ENCODE peak calls at places on chromosomes 11 and 22, in four cellular contexts. D is osteoblast, U is heart right ventricle, O is HL-60. V is an unnamed sample.
A peak's percentile ranks its signal among the peaks of the same experiment; 100 is the strongest.

GRCh38 chr11:13260963-13261599 is 16.5 kb upstream of the BMAL1 start:
- DNase-seq in D (no peak), U (peak; percentile 21), O (no peak), V (no peak)

GRCh38 chr11:126465573-126466287 is 110.2 kb downstream of the ST3GAL4 start:
- DNase-seq in D (peak; percentile 84), O (no peak), U (no peak), V (no peak)

GRCh38 chr11:63212742-63213141 is 30.7 kb downstream of the SLC22A25 start:
- DNase-seq in U (no peak), O (peak; percentile 2), D (peak; percentile 48), V (no peak)

GRCh38 chr11:65432686-65433582 is 10.3 kb downstream of the NEAT1 start:
- DNase-seq in D (no peak), U (no peak), O (peak; percentile 41), V (no peak)

GRCh38 chr22:39514373-39514973 is 5.9 kb upstream of the ATF4 start:
- DNase-seq in U (no peak), D (peak; percentile 89), O (no peak), V (no peak)

GRCh38 chr22:21868651-21869050 is 1.2 kb upstream of the MAPK1 start:
- DNase-seq in U (no peak), D (no peak), O (no peak), V (no peak)

GRCh38 chr11:10443152-10443551 is 11.9 kb upstream of the AMPD3 start:
- DNase-seq in O (no peak), U (no peak), D (no peak), V (no peak)

GRCh38 chr11:36818410-36818809 is 220.4 kb upstream of the RAG2 start:
- DNase-seq in O (no peak), U (no peak), D (no peak), V (no peak)

GRCh38 chr11:73308963-73309960 is 1.2 kb downstream of the ARHGEF17 start:
- DNase-seq in O (peak; percentile 34), U (peak; percentile 91), D (peak; percentile 99), V (no peak)

GRCh38 chr11:61095022-61095421 is 7.3 kb upstream of the CD5 start:
- DNase-seq in O (no peak), D (no peak), U (no peak), V (no peak)

GRCh38 chr22:23120415-23120899 is 21.3 kb downstream of the RSPH14 start:
- DNase-seq in D (no peak), O (no peak), U (no peak), V (no peak)

GRCh38 chr11:1153105-1153950 is 4.4 kb upstream of the MUC5AC start:
- DNase-seq in D (peak; percentile 73), U (no peak), O (no peak), V (no peak)

GRCh38 chr11:14288189-14288935 is 70.6 kb downstream of the RRAS2 start:
- DNase-seq in O (no peak), D (peak; percentile 86), U (no peak), V (no peak)

GRCh38 chr11:94581926-94582325 is 14.8 kb downstream of the PIWIL4 start:
- DNase-seq in U (no peak), D (no peak), O (no peak), V (no peak)

GRCh38 chr22:40326905-40327735 is 19.2 kb upstream of the ADSL start:
- DNase-seq in U (no peak), O (no peak), D (no peak), V (peak; percentile 24)

GRCh38 chr11:134858783-134859480 is 446.9 kb upstream of the B3GAT1 start:
- DNase-seq in U (no peak), D (no peak), O (no peak), V (no peak)

GRCh38 chr11:96228472-96228871 is 114.5 kb downstream of the MAML2 start:
- DNase-seq in D (peak; percentile 58), O (no peak), U (peak; percentile 61), V (no peak)

GRCh38 chr22:35380013-35380412 is 883 bp upstream of the HMOX1 start:
- DNase-seq in O (no peak), D (peak; percentile 65), U (no peak), V (no peak)
- H3K27ac ChIP-seq in O (no peak overlapping the region), D (peak overlapping the region; percentile 86), U (no peak overlapping the region), V (no peak overlapping the region)

GRCh38 chr11:32050256-32050655 is 40.6 kb upstream of the RCN1 start:
- DNase-seq in D (no peak), O (no peak), U (no peak), V (no peak)

GRCh38 chr11:32056445-32056844 is 34.4 kb upstream of the RCN1 start:
- DNase-seq in O (no peak), U (no peak), D (peak; percentile 38), V (no peak)

GRCh38 chr11:32052218-32052617 is 38.7 kb upstream of the RCN1 start:
- DNase-seq in D (peak; percentile 64), O (peak; percentile 22), U (peak; percentile 27), V (peak; percentile 31)

DNA sequence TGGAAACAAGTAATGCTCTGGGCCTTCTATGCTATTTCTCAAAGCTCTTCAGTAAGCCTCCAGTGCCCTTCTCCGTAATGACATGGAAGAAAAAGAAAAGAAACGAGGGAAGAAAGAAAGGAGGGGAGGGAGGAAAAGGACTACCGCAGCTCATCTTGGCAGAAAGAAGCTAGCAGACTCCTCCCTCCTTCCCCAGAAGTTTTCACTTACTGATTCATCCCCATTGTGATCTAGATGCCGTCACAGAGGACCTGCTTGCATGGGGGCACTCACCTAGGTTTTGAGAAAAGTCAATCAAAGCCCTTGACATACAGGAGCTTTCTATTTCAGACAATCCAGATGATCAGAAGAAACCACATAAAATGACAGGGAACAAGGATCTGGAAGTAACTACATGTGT is 37.7 kb upstream of the RCN1 start:
- DNase-seq in O (no peak), U (no peak), D (no peak), V (no peak)
- H3K27me3 ChIP-seq in O (peaks cover 7% of the 10 kb centered on the region), U (peaks cover 14% of the 10 kb centered on the region), D (peaks cover 4% of the 10 kb centered on the region), V (peaks cover 23% of the 10 kb centered on the region)

GRCh38 chr22:17817079-17817478 is 42.8 kb upstream of the BID start:
- DNase-seq in U (no peak), D (peak; percentile 77), O (no peak), V (no peak)
- H3K27ac ChIP-seq in U (no peak overlapping the region), D (no peak overlapping the region), O (no peak overlapping the region), V (no peak overlapping the region)

DNA sequence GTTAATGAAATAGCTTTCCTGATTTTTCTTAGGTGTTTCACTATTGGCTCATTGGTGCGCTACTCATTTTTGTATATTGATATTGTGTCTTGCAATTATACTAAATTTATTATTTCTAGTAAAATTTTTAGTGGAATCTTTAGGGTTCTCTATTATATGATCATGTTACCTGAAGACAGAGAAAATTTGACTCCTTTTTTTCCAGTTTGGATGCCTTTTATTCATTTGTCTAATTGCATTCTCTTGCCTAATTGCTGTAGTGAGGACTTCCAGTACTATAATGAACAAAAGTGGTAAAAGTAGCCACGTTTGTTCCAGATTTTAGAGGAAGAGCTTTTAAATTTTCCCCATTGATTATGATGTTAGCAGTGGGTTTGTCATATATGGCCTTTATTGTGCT is 114.0 kb upstream of the SERPIND1 start:
- DNase-seq in O (no peak), U (no peak), D (no peak), V (no peak)
- H3K27me3 ChIP-seq in O (peaks cover 6% of the 10 kb centered on the region), U (peaks cover 22% of the 10 kb centered on the region), D (peaks cover 38% of the 10 kb centered on the region), V (no peaks in the 10 kb centered on the region)

GRCh38 chr22:45651931-45652528 is 19.6 kb upstream of the ATXN10 start:
- DNase-seq in U (no peak), O (no peak), D (no peak), V (no peak)

GRCh38 chr22:45656577-45656976 is 15.1 kb upstream of the ATXN10 start:
- DNase-seq in D (no peak), O (no peak), U (no peak), V (no peak)

GRCh38 chr22:45657701-45658100 is 13.9 kb upstream of the ATXN10 start:
- DNase-seq in D (no peak), U (no peak), O (no peak), V (no peak)
- H3K27ac ChIP-seq in D (no peak overlapping the region), U (no peak overlapping the region), O (no peak overlapping the region), V (no peak overlapping the region)

DNA sequence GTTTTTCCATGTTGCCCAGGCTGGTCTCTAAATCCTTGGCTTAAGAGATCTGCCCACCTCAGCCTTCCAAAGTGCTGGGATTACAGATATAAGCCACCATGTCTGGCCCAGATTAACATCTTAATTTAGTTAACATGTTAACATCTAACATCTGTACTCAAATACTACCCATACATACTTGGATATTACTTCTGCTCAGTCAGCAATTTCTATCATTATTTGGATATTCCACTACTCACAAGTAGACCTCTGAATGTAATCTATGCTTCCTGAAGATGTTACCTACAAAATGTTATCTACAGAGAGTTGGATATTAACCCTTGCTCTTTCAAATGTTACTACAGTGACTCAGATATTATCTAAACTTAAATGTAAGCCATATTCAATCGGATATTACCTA is 4.0 kb downstream of the CCKBR start:
- DNase-seq in O (no peak), U (no peak), D (no peak), V (no peak)
- H3K27me3 ChIP-seq in O (peaks cover 37% of the 10 kb centered on the region), U (peaks cover 18% of the 10 kb centered on the region), D (peaks cover 48% of the 10 kb centered on the region), V (peaks cover 47% of the 10 kb centered on the region)